ENCODE peak calls at places on chromosomes 12 and 14, in four cellular contexts. K is stimulated activated CD4-positive, alpha-beta T cell treated with anti-CD3 and anti-CD28 coated beads, Interleukin-4, amount 100 ng/mL, for 4 hours; Z is adipocyte; A is LNCaP clone FGC. H is an unnamed sample.

GRCh38 chr12:52975204-52975603 is 26.3 kb downstream of the KRT18 start:
- DNase-seq in A (no peak), K (no peak), Z (no peak), H (no peak)

GRCh38 chr12:56190695-56191155 is 1.4 kb upstream of the SMARCC2 start:
- DNase-seq in A (no peak), Z (peak), K (no peak), H (no peak)

GRCh38 chr14:46818147-46818546 is 166.6 kb upstream of the RPL10L start:
- DNase-seq in K (no peak), A (no peak), Z (no peak), H (no peak)

GRCh38 chr12:53071591-53072551 is 7.3 kb downstream of the SPRYD3 start:
- DNase-seq in K (no peak), A (no peak), Z (no peak), H (peak)

GRCh38 chr12:75751769-75752471 is 240.5 kb upstream of the KRR1 start:
- DNase-seq in A (no peak), K (no peak), Z (no peak), H (no peak)

GRCh38 chr14:72692678-72693077 is 201.2 kb downstream of the DPF3 start:
- DNase-seq in A (no peak), Z (no peak), K (no peak), H (no peak)

GRCh38 chr14:59254146-59254910 is 65.9 kb downstream of the DAAM1 start:
- DNase-seq in K (no peak), Z (peak), A (peak), H (peak)

GRCh38 chr14:56206576-56206975 is 88.4 kb downstream of the PELI2 start:
- DNase-seq in A (no peak), Z (no peak), K (no peak), H (no peak)

GRCh38 chr14:64569108-64570045 is 19.6 kb downstream of the PPP1R36 start:
- DNase-seq in K (no peak), Z (peak), A (no peak), H (no peak)

GRCh38 chr12:59122784-59123183 is 202.5 kb upstream of the LRIG3 start:
- DNase-seq in K (no peak), A (no peak), Z (peak), H (no peak)

GRCh38 chr12:2179953-2180736 is 127.4 kb downstream of the CACNA1C start:
- DNase-seq in A (no peak), Z (peak), K (no peak), H (peak)

GRCh38 chr12:12705833-12706520 is 10.0 kb upstream of the GPR19 start:
- DNase-seq in A (no peak), K (peak), Z (no peak), H (no peak)

GRCh38 chr12:130788515-130788914 is 50.5 kb downstream of the STX2 start:
- DNase-seq in K (no peak), Z (no peak), A (no peak), H (no peak)

GRCh38 chr12:31859232-31859977 is 99.8 kb upstream of the RESF1 start:
- DNase-seq in K (peak), Z (no peak), A (no peak), H (no peak)

GRCh38 chr12:66823857-66824570 is 145.1 kb upstream of the GRIP1 start:
- DNase-seq in A (peak), Z (peak), K (no peak), H (peak)

GRCh38 chr14:67680121-67680602 is 5.7 kb upstream of the VTI1B start:
- DNase-seq in A (no peak), Z (peak), K (no peak), H (no peak)

GRCh38 chr12:92629349-92630065 is 73.3 kb upstream of the PLEKHG7 start:
- DNase-seq in Z (peak), K (no peak), A (peak), H (no peak)

GRCh38 chr12:108972226-108972757 is 48.6 kb downstream of the SVOP start:
- DNase-seq in K (no peak), A (peak), Z (no peak), H (no peak)

GRCh38 chr12:123998960-123999359 is 25.9 kb downstream of the ZNF664 start:
- DNase-seq in A (no peak), Z (no peak), K (no peak), H (no peak)

GRCh38 chr12:76024942-76025600 is 6.5 kb downstream of the PHLDA1 start:
- DNase-seq in A (no peak), Z (peak), K (no peak), H (no peak)